ENCODE peak calls at places on chromosome 3, in ten cellular contexts. Z is nucleus accumbens, A is neural progenitor cell, N is choroid plexus epithelial cell, R is A549, I is NCI-H1417 treated with DMSO at 0.1 percent for 48 hours, G is NCI-H1105, D is GM10248, J is neural crest cell, H is ascending aorta. T is an unnamed sample.

GRCh38 chr3:70358978-70359580 is 46.6 kb upstream of the MDFIC2 start:
- DNase-seq in Z (no peak), A (peak; percentile 35), N (peak; percentile 81), R (peak; percentile 54), I (no peak), G (no peak), D (no peak), J (peak; percentile 16), H (no peak), T (peak; percentile 19)

GRCh38 chr3:42163622-42164244 is 72.6 kb downstream of the TRAK1 start:
- DNase-seq in Z (no peak), A (no peak), N (no peak), R (no peak), I (no peak), G (no peak), D (no peak), J (no peak), H (no peak), T (no peak)

GRCh38 chr3:140204271-140204984 is 269.4 kb downstream of the CLSTN2 start:
- DNase-seq in Z (no peak), A (no peak), N (no peak), R (no peak), I (no peak), G (no peak), D (no peak), J (no peak), H (no peak), T (no peak)

GRCh38 chr3:145739926-145740325 is 421.1 kb downstream of the PLOD2 start:
- DNase-seq in Z (no peak), A (no peak), N (peak; percentile 53), R (no peak), I (no peak), G (no peak), D (no peak), J (no peak), H (no peak), T (no peak)

GRCh38 chr3:49899815-49900214 is 3.9 kb downstream of the MST1R start:
- DNase-seq in Z (no peak), A (peak; percentile 70), N (peak; percentile 43), R (no peak), I (no peak), G (no peak), D (no peak), J (peak; percentile 38), H (no peak), T (no peak)

GRCh38 chr3:78728406-78729145 is 1039.2 kb downstream of the ROBO1 start:
- DNase-seq in Z (peak; percentile 72), A (peak; percentile 57), N (peak; percentile 81), R (peak; percentile 21), I (peak; percentile 55), G (peak; percentile 81), D (no peak), J (no peak), H (no peak), T (peak; percentile 51)

GRCh38 chr3:69541059-69541471 is 155.2 kb upstream of the FRMD4B start:
- DNase-seq in Z (no peak), A (peak; percentile 76), N (no peak), R (no peak), I (no peak), G (no peak), D (no peak), J (peak; percentile 2), H (no peak), T (no peak)

GRCh38 chr3:123642182-123642956 is 57.5 kb upstream of the HACD2 start:
- DNase-seq in Z (peak; percentile 46), A (peak; percentile 88), N (peak; percentile 97), R (peak; percentile 92), I (no peak), G (peak; percentile 20), D (peak; percentile 79), J (peak; percentile 60), H (peak; percentile 93), T (peak; percentile 81)

GRCh38 chr3:133970916-133971315 is 58.8 kb downstream of the SLCO2A1 start:
- DNase-seq in Z (no peak), A (no peak), N (no peak), R (no peak), I (no peak), G (no peak), D (no peak), J (no peak), H (no peak), T (no peak)

GRCh38 chr3:163159306-163159705 is 1662.7 kb downstream of the OTOL1 start:
- DNase-seq in Z (no peak), A (no peak), N (no peak), R (no peak), I (no peak), G (no peak), D (no peak), J (no peak), H (no peak), T (no peak)

GRCh38 chr3:66208189-66208588 is 12.6 kb upstream of the SLC25A26 start:
- DNase-seq in Z (no peak), A (no peak), N (no peak), R (no peak), I (no peak), G (no peak), D (no peak), J (no peak), H (no peak), T (no peak)

GRCh38 chr3:147411235-147411607 is 2.1 kb downstream of the ZIC1 start:
- DNase-seq in Z (no peak), A (peak; percentile 59), N (no peak), R (no peak), I (no peak), G (peak; percentile 43), D (no peak), J (no peak), H (no peak), T (no peak)

GRCh38 chr3:197353867-197354180 is 55.4 kb upstream of the DLG1 start:
- DNase-seq in Z (no peak), A (peak; percentile 53), N (peak; percentile 54), R (no peak), I (no peak), G (no peak), D (no peak), J (no peak), H (no peak), T (no peak)

GRCh38 chr3:6585360-6585759 is 275.6 kb upstream of the GRM7 start:
- DNase-seq in Z (no peak), A (no peak), N (no peak), R (no peak), I (no peak), G (no peak), D (no peak), J (no peak), H (no peak), T (no peak)

GRCh38 chr3:58564456-58565160 is 12.6 kb downstream of the FAM107A start:
- DNase-seq in Z (no peak), A (no peak), N (peak; percentile 58), R (peak; percentile 17), I (no peak), G (no peak), D (no peak), J (no peak), H (no peak), T (peak; percentile 48)

T was measured in colonic mucosa.